ENCODE peak calls at places on chromosomes 13 and 19, in eight cellular contexts. N is Caki2, Q is colonic mucosa, O is fibroblast of mammary gland, J is head of caudate nucleus, D is SW 1271, W is left cardiac atrium, M is nucleus accumbens. E is an unnamed sample.

GRCh38 chr13:110630566-110631119 is 15.3 kb downstream of the NAXD start:
- DNase-seq in O (no peak), J (no peak), Q (no peak), N (no peak), D (no peak), W (peak; percentile 10), M (no peak), E (no peak)

GRCh38 chr13:79621449-79621848 is 140.5 kb downstream of the NDFIP2 start:
- DNase-seq in W (no peak), D (no peak), J (no peak), O (no peak), N (peak; percentile 58), M (no peak), Q (no peak), E (no peak)

GRCh38 chr13:114104626-114105350 is 27.6 kb downstream of the RASA3 start:
- DNase-seq in N (no peak), M (no peak), J (no peak), O (no peak), D (no peak), W (peak; percentile 17), Q (no peak), E (no peak)

GRCh38 chr19:1438933-1439358 is 750 bp downstream of the RPS15 start:
- DNase-seq in J (no peak), D (no peak), Q (no peak), M (no peak), O (no peak), N (no peak), W (no peak), E (no peak)

GRCh38 chr13:43240278-43240677 is 216.9 kb downstream of the DNAJC15 start:
- DNase-seq in O (no peak), J (no peak), W (no peak), D (no peak), N (no peak), Q (no peak), M (no peak), E (no peak)

GRCh38 chr19:35311901-35312665 is 16.9 kb upstream of the CD22 start:
- DNase-seq in O (no peak), M (no peak), Q (no peak), D (no peak), W (no peak), J (no peak), N (no peak), E (no peak)

GRCh38 chr19:14156971-14157717 is 20.8 kb upstream of the ASF1B start:
- DNase-seq in N (no peak), Q (no peak), O (no peak), D (no peak), M (no peak), J (no peak), W (no peak), E (no peak)

GRCh38 chr19:14103310-14103709 is 12.8 kb upstream of the SAMD1 start:
- DNase-seq in D (no peak), O (no peak), N (no peak), W (no peak), Q (no peak), M (no peak), J (no peak), E (no peak)

GRCh38 chr13:28636677-28637317 is 22.1 kb upstream of the POMP start:
- DNase-seq in J (peak; percentile 66), D (peak; percentile 33), O (peak; percentile 80), W (peak; percentile 50), M (peak; percentile 8), Q (peak; percentile 54), N (peak; percentile 28), E (peak; percentile 73)

GRCh38 chr19:56671613-56671994 is at the start of gene ZNF835:
- DNase-seq in J (peak; percentile 98), O (peak; percentile 61), N (no peak), W (peak; percentile 98), D (peak; percentile 62), Q (peak; percentile 89), M (peak; percentile 94), E (peak; percentile 98)

GRCh38 chr19:53432088-53432661 is 391 bp downstream of the ZNF761 start:
- DNase-seq in O (peak; percentile 25), D (no peak), Q (no peak), M (no peak), N (no peak), J (peak; percentile 14), W (peak; percentile 62), E (peak; percentile 9)

GRCh38 chr19:7793493-7793892 is 30.4 kb downstream of the CLEC4M start:
- DNase-seq in W (no peak), O (no peak), N (no peak), M (no peak), D (no peak), J (no peak), Q (no peak), E (no peak)

GRCh38 chr19:40502647-40503046 is 35.8 kb downstream of the SPTBN4 start:
- DNase-seq in D (no peak), W (no peak), Q (no peak), M (no peak), N (no peak), J (no peak), O (no peak), E (no peak)

GRCh38 chr13:42466123-42466522 is 107.8 kb upstream of the TNFSF11 start:
- DNase-seq in M (no peak), D (no peak), Q (no peak), N (no peak), W (no peak), J (no peak), O (no peak), E (no peak)

GRCh38 chr19:2289714-2290435 is 7.9 kb upstream of the PEAK3 start:
- DNase-seq in W (no peak), M (no peak), N (no peak), D (no peak), J (no peak), Q (peak; percentile 25), O (no peak), E (no peak)

GRCh38 chr13:92362717-92363116 is 863.9 kb upstream of the GPC6 start:
- DNase-seq in J (no peak), N (no peak), W (no peak), O (peak; percentile 1), M (no peak), Q (no peak), D (no peak), E (no peak)

GRCh38 chr13:103044054-103044453 is 22.2 kb downstream of the SLC10A2 start:
- DNase-seq in W (no peak), D (no peak), M (no peak), J (no peak), N (no peak), O (no peak), Q (no peak), E (no peak)

GRCh38 chr19:485583-486236 is 10.6 kb upstream of the MADCAM1 start:
- DNase-seq in J (peak; percentile 95), Q (no peak), O (peak; percentile 71), M (peak; percentile 93), D (no peak), W (no peak), N (peak; percentile 82), E (peak; percentile 91)

GRCh38 chr13:98549006-98549727 is 27.7 kb downstream of the STK24 start:
- DNase-seq in O (peak; percentile 96), W (no peak), M (no peak), Q (no peak), J (no peak), D (peak; percentile 79), N (no peak), E (no peak)

GRCh38 chr19:29675650-29676186 is 10.5 kb downstream of the PLEKHF1 start:
- DNase-seq in W (no peak), N (no peak), J (peak; percentile 74), O (no peak), D (no peak), Q (no peak), M (peak; percentile 64), E (peak; percentile 89)

GRCh38 chr19:38455031-38455430 is 21.5 kb downstream of the RYR1 start:
- DNase-seq in W (no peak), O (peak; percentile 16), M (no peak), N (peak; percentile 43), Q (no peak), J (no peak), D (no peak), E (no peak)